ENCODE peak calls at places on chromosomes 7 and 10, in eight cellular contexts. B is Peyer's patch; I is effector memory CD4-positive, alpha-beta T cell; P is heart left ventricle; Q is HCT116; X is IMR-90; S is GM23338; R is RWPE2. M is an unnamed sample.

GRCh38 chr7:67618569-67619543 is 622.2 kb downstream of the TYW1 start:
- DNase-seq in P (peak), Q (no peak), S (peak), I (no peak), R (no peak), B (no peak), X (no peak), M (no peak)

GRCh38 chr10:101939273-101939635 is 95.7 kb upstream of the KCNIP2 start:
- DNase-seq in S (no peak), Q (peak), X (peak), R (no peak), B (no peak), I (no peak), P (no peak), M (no peak)

GRCh38 chr7:105493196-105493927 is 28.7 kb downstream of the PUS7 start:
- DNase-seq in B (no peak), R (no peak), P (no peak), S (no peak), Q (no peak), I (no peak), X (peak), M (no peak)

GRCh38 chr10:129646921-129647320 is 179.9 kb downstream of the MGMT start:
- DNase-seq in B (no peak), Q (no peak), X (no peak), P (no peak), S (peak), R (no peak), I (no peak), M (no peak)

GRCh38 chr10:22344781-22345300 is 455 bp upstream of the SPAG6 start:
- DNase-seq in R (no peak), S (no peak), Q (no peak), P (no peak), X (no peak), B (no peak), I (no peak), M (no peak)

GRCh38 chr10:111091833-111092232 is 15.0 kb downstream of the ADRA2A start:
- DNase-seq in I (no peak), S (no peak), Q (no peak), B (no peak), R (peak), X (no peak), P (no peak), M (peak)

GRCh38 chr7:141875453-141875852 is 34.2 kb upstream of the PRSS37 start:
- DNase-seq in I (no peak), Q (no peak), R (no peak), B (no peak), P (no peak), S (peak), X (no peak), M (no peak)

GRCh38 chr7:114989531-114989930 is 67.6 kb downstream of the MDFIC start:
- DNase-seq in Q (no peak), R (no peak), P (no peak), B (no peak), S (no peak), I (no peak), X (no peak), M (no peak)

GRCh38 chr10:5873515-5873995 is 16.1 kb downstream of the ANKRD16 start:
- DNase-seq in S (peak), I (peak), B (peak), X (peak), R (no peak), Q (peak), P (peak), M (no peak)

GRCh38 chr7:2729893-2730716 is 42.1 kb downstream of the AMZ1 start:
- DNase-seq in P (no peak), I (no peak), B (peak), R (peak), X (peak), Q (no peak), S (no peak), M (no peak)

GRCh38 chr10:45505336-45505735 is 131.3 kb downstream of the ALOX5 start:
- DNase-seq in I (no peak), P (no peak), B (no peak), X (no peak), S (no peak), R (no peak), Q (no peak), M (no peak)

GRCh38 chr7:111364413-111364812 is 197.9 kb downstream of the IMMP2L start:
- DNase-seq in R (peak), S (no peak), P (no peak), B (no peak), I (no peak), X (peak), Q (no peak), M (no peak)

GRCh38 chr10:69387500-69387899 is 29.2 kb downstream of the TACR2 start:
- DNase-seq in X (no peak), I (no peak), R (no peak), S (no peak), Q (no peak), P (no peak), B (no peak), M (no peak)

GRCh38 chr10:69388488-69388887 is 28.2 kb downstream of the TACR2 start:
- DNase-seq in P (no peak), R (no peak), X (no peak), S (no peak), B (no peak), Q (no peak), I (no peak), M (no peak)

GRCh38 chr10:69391158-69391557 is 25.6 kb downstream of the TACR2 start:
- DNase-seq in I (no peak), S (no peak), P (no peak), R (no peak), X (no peak), Q (no peak), B (no peak), M (no peak)

GRCh38 chr10:69392481-69393000 is 24.2 kb downstream of the TACR2 start:
- DNase-seq in B (peak), P (peak), I (peak), R (peak), S (peak), X (peak), Q (peak), M (peak)

DNA sequence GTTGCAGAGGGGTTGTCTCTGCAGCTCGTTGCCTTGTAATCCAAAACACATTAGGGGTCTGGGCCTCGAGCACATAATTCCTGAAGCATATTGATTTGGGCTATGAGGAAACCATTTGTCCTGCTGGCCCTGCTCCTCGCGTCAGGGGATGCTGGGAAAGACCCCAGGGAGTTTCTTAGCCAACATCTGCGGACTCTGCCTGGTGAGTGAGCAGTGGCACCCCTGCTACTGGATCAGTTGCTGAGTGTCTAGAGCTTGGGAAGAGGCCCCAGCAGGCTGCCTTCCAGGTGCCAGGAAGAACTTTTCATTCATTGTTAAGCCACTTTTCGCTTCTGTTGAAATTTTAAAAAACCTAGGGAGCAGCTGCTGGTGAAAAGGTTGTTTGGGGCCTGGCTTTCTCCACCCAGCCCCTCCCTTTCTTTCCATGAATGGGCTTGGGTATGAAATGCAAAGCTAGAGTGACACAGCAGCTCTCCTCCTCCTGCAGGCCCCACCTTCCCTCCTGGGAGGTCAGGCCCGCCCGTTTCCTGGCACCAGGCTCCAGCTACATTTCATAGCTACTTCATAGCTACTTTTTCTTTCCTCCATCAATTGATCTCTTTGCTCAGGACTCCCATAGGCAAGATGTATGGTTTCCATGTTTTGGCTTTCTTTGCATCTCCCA is 26.8 kb downstream of the TACR2 start:
- DNase-seq in S (peak), R (no peak), Q (no peak), P (no peak), I (no peak), B (no peak), X (peak), M (no peak)
- H3K27ac ChIP-seq in S (peak), R (no peak), Q (no peak), P (no peak), I (no peak), B (no peak), X (no peak), M (peak)

DNA sequence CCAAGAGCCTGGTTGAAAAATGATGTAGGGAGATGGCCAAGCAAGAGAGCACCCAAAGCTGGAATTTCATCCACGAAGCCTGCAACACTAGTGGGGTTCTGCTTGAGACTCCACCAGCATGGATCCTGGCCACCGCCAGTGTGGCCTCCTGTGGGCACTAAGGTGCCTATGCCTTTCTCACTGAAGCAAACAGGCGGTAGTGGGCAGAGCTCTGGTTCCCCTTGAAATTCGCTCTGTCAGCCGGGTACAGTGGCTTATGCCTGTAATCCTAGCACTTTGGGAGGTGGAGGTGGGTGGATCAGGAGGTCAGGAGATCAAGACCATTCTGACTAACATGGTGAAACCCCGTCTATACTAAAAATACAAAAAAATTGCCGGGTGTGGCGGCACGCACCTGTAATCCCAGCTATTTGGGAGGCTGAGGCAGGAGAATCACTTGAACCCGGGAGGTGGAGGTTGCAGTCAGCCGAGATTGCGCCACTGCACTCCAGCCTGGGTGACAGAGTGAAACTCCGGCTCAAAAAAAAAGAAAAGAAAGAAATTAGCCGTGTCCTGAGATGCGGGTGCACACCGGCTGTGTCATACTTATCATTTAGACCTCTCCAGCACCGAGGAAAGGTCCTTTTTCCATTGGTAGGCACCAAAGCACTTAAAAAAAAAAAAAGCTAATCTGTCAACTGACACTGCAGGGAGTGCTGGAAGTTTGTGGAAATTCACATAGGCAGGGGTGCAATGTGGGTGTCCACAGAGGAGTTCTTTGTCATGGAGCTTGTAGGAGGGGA is 28.3 kb downstream of the CCM2 start:
- DNase-seq in R (no peak), B (peak), S (no peak), I (no peak), P (no peak), Q (no peak), X (no peak), M (no peak)
- H3K4me3 ChIP-seq in R (no peak), B (peak), S (no peak), I (peak), P (peak), Q (no peak), X (no peak), M (peak)

GRCh38 chr10:29512460-29512974 is 122.3 kb downstream of the SVIL start:
- DNase-seq in Q (no peak), X (no peak), B (no peak), P (no peak), I (no peak), S (no peak), R (no peak), M (no peak)
- H3K27ac ChIP-seq in Q (no peak), X (no peak), B (no peak), P (peak), I (no peak), S (no peak), R (no peak), M (no peak)

GRCh38 chr7:1175597-1175966 is 15.6 kb upstream of the ZFAND2A start:
- DNase-seq in B (no peak), X (no peak), Q (no peak), I (no peak), R (no peak), S (no peak), P (no peak), M (no peak)
- H3K4me3 ChIP-seq in B (peak), X (no peak), Q (peak), I (no peak), R (no peak), S (no peak), P (peak), M (peak)

GRCh38 chr7:19404912-19405329 is 259.7 kb upstream of the FERD3L start:
- DNase-seq in I (no peak), B (no peak), S (peak), Q (peak), R (peak), P (no peak), X (peak), M (no peak)
- H3K27ac ChIP-seq in I (no peak), B (no peak), S (peak), Q (no peak), R (peak), P (no peak), X (peak), M (no peak)

GRCh38 chr7:64533756-64534155 is 29.1 kb downstream of the ZNF680 start:
- DNase-seq in R (no peak), Q (no peak), P (no peak), B (no peak), X (no peak), S (no peak), I (no peak), M (no peak)

DNA sequence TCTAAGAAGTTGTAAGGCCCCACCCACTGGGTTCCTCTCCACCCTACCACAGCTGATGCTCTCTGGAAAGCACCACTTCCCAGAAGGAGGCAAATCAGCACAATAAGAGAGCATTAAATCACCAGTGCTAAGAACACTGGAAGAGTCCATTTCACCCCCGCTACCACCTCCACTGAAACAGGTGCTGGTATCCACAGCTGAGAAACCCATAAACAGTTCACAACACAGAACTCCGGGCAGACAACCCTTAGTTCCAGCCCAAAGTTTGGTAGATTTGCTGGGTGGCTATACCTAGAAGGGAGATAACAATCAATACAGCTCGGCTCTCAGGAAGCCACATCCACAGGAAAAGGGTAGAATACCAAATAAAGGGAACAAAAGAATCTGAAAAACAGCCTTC is 34.1 kb downstream of the ZNF680 start:
- DNase-seq in Q (no peak), P (no peak), B (no peak), S (no peak), R (no peak), I (no peak), X (no peak), M (no peak)
- H3K4me3 ChIP-seq in Q (no peak), P (no peak), B (no peak), S (peak), R (no peak), I (no peak), X (no peak), M (no peak)

GRCh38 chr10:70814126-70814525 is 1.6 kb upstream of the SGPL1 start:
- DNase-seq in B (no peak), X (no peak), S (no peak), I (no peak), P (no peak), Q (no peak), R (no peak), M (no peak)
- H3K27ac ChIP-seq in B (no peak), X (no peak), S (no peak), I (no peak), P (no peak), Q (no peak), R (no peak), M (no peak)

GRCh38 chr10:47141349-47141748 is 158.6 kb upstream of the GDF10 start:
- DNase-seq in R (no peak), X (no peak), Q (no peak), P (no peak), I (no peak), S (no peak), B (no peak), M (no peak)
- H3K4me3 ChIP-seq in R (no peak), X (no peak), Q (no peak), P (no peak), I (no peak), S (no peak), B (no peak), M (no peak)

GRCh38 chr7:116432517-116432916 is 67.0 kb upstream of the CAV2 start:
- DNase-seq in I (no peak), R (no peak), X (no peak), P (no peak), S (no peak), Q (no peak), B (no peak), M (no peak)
- H3K27ac ChIP-seq in I (no peak), R (peak), X (no peak), P (no peak), S (no peak), Q (peak), B (no peak), M (no peak)